ENCODE peak calls at places on chromosomes 4 and X, in four cellular contexts. F is HepG2, C is GM12892, N is GM12878. V is an unnamed sample.

GRCh38 chr4:98728433-98728832 is 70.0 kb upstream of the TSPAN5 start:
- DNase-seq in C (no peak), N (no peak), F (no peak), V (no peak)

GRCh38 chrX:41909068-41909467 is 14.3 kb downstream of the CASK start:
- DNase-seq in F (no peak), C (no peak), N (no peak), V (no peak)

GRCh38 chrX:155026727-155027508 is at the start of gene FUNDC2:
- DNase-seq in F (peak; percentile 87), C (peak; percentile 52), N (peak; percentile 80), V (peak; percentile 56)

GRCh38 chrX:17689971-17690409 is 47.3 kb upstream of the SCML1 start:
- DNase-seq in C (no peak), F (peak; percentile 35), N (peak; percentile 7), V (no peak)

GRCh38 chrX:39096599-39096998 is 295.3 kb downstream of the MID1IP1 start:
- DNase-seq in C (no peak), F (no peak), N (no peak), V (no peak)

GRCh38 chr4:113449407-113449974 is 312.0 kb downstream of the CAMK2D start:
- DNase-seq in F (no peak), N (no peak), C (no peak), V (no peak)

GRCh38 chrX:103101280-103102042 is 8.5 kb upstream of the NXF3 start:
- DNase-seq in F (peak; percentile 39), C (no peak), N (no peak), V (no peak)

GRCh38 chr4:117793786-117794369 is 240.4 kb upstream of the NDST3 start:
- DNase-seq in C (no peak), F (no peak), N (no peak), V (no peak)

GRCh38 chr4:122932763-122933162 is 10.4 kb upstream of the NUDT6 start:
- DNase-seq in F (no peak), C (no peak), N (no peak), V (no peak)

GRCh38 chrX:149825424-149825823 is 43.7 kb downstream of the MAGEA9 start:
- DNase-seq in F (peak; percentile 2), C (no peak), N (no peak), V (no peak)

GRCh38 chr4:57023104-57023503 is 44.4 kb downstream of the POLR2B start:
- DNase-seq in C (no peak), F (no peak), N (no peak), V (no peak)

GRCh38 chrX:13721819-13722527 is 12.4 kb downstream of the TRAPPC2 start:
- DNase-seq in N (no peak), C (no peak), F (no peak), V (no peak)

GRCh38 chr4:122742933-122743829 is 10.7 kb downstream of the BBS12 start:
- DNase-seq in F (no peak), C (no peak), N (no peak), V (no peak)

GRCh38 chr4:163003979-163004378 is 162.7 kb downstream of the NAF1 start:
- DNase-seq in N (no peak), F (peak; percentile 4), C (no peak), V (no peak)

GRCh38 chrX:19647731-19648588 is 132.7 kb upstream of the MAP3K15 start:
- DNase-seq in F (no peak), C (no peak), N (no peak), V (no peak)

GRCh38 chr4:137065306-137065705 is 467.0 kb downstream of the PCDH18 start:
- DNase-seq in C (no peak), N (no peak), F (no peak), V (no peak)

GRCh38 chr4:107988763-107989035 is 990 bp upstream of the HADH start:
- DNase-seq in C (no peak), N (no peak), F (no peak), V (no peak)

GRCh38 chrX:24229967-24230366 is 80.4 kb downstream of the ZFX start:
- DNase-seq in C (no peak), N (no peak), F (no peak), V (no peak)

GRCh38 chrX:23803931-23804381 is 21.0 kb downstream of the SAT1 start:
- DNase-seq in N (no peak), C (no peak), F (peak; percentile 70), V (no peak)

GRCh38 chr4:77595361-77595973 is 10.2 kb upstream of the CXCL13 start:
- DNase-seq in F (no peak), C (no peak), N (no peak), V (no peak)

GRCh38 chr4:22483551-22483981 is 32.3 kb downstream of the ADGRA3 start:
- DNase-seq in C (no peak), N (peak; percentile 38), F (no peak), V (no peak)

GRCh38 chr4:118076958-118077766 is 42.9 kb downstream of the NDST3 start:
- DNase-seq in N (no peak), F (peak; percentile 31), C (no peak), V (no peak)

GRCh38 chr4:11748169-11748872 is 319.6 kb upstream of the HS3ST1 start:
- DNase-seq in C (no peak), F (no peak), N (no peak), V (no peak)

GRCh38 chrX:39777623-39778025 is 320.1 kb downstream of the BCOR start:
- DNase-seq in N (no peak), F (no peak), C (no peak), V (no peak)

GRCh38 chrX:120617996-120618630 is 11.7 kb downstream of the C1GALT1C1 start:
- DNase-seq in N (no peak), F (no peak), C (no peak), V (no peak)

GRCh38 chrX:145817666-145818521 is at the start of gene SLITRK2:
- DNase-seq in C (no peak), N (no peak), F (no peak), V (no peak)

GRCh38 chr4:146063143-146063542 is 112.4 kb upstream of the LSM6 start:
- DNase-seq in F (no peak), N (peak; percentile 51), C (no peak), V (no peak)

GRCh38 chr4:153247116-153247490 is 42.9 kb downstream of the TRIM2 start:
- DNase-seq in N (no peak), C (no peak), F (no peak), V (no peak)

GRCh38 chr4:153248641-153249198 is 44.5 kb downstream of the TRIM2 start:
- DNase-seq in F (no peak), C (no peak), N (no peak), V (no peak)

GRCh38 chr4:153252122-153252521 is 47.9 kb downstream of the TRIM2 start:
- DNase-seq in C (no peak), F (no peak), N (peak; percentile 19), V (no peak)

GRCh38 chr4:153246446-153247115 is 42.3 kb downstream of the TRIM2 start:
- DNase-seq in C (no peak), N (no peak), F (peak; percentile 48), V (no peak)

GRCh38 chr4:153249199-153250154 is 45.2 kb downstream of the TRIM2 start:
- DNase-seq in N (peak; percentile 41), F (peak; percentile 52), C (peak; percentile 92), V (peak; percentile 90)
- TF ChIP-seq POLR2A in N (peak; percentile 17), F (no peak), C (no peak), V (no peak)

DNA sequence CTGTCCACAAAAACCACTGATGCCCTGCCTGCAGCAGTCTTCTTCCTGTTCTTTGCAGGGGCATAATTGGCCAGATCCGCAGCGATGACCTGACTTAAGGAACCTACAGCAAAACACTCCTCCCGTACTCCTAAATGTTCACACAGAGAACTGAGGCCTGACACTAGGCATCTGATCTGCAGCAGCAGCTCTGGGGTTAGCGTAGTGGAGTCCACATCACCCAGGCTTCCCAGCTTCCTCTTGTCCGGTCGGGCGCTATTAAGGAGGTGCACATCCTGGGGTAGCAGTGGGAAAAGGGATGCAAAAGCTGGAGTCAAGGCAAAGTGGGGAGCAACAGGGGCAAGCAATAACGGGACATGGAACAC is 758 bp downstream of the SCFD2 start:
- DNase-seq in C (no peak), F (peak; percentile 11), N (no peak), V (no peak)
- TF ChIP-seq TAF1 in C (no peak), F (no peak), N (no peak), V (no peak)

DNA sequence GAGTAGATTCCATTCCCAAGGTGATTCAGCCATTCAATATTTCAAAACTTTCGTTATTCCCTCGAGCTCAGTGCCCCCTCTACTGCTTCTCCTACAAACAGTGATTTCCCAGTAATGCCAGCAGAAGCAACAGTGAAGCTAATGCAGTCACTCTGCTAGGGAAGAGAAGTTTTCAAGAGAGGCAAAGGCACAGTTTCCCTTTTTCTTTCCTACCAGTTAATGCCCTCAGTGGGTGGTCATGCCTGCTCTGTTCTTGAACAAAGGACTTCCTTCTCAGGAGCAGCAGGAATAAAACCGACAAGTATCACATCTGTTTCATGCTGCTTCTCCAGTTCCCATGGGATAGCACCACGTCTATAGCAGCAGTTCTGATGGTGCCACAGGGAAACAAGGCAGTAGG is 317.2 kb downstream of the TENM3 start:
- DNase-seq in C (no peak), F (no peak), N (no peak), V (no peak)
- TF ChIP-seq POLR2A in C (no peak), F (no peak), N (no peak), V (no peak)

GRCh38 chr4:65535128-65535527 is 135.2 kb downstream of the EPHA5 start:
- DNase-seq in F (no peak), C (no peak), N (no peak), V (no peak)

DNA sequence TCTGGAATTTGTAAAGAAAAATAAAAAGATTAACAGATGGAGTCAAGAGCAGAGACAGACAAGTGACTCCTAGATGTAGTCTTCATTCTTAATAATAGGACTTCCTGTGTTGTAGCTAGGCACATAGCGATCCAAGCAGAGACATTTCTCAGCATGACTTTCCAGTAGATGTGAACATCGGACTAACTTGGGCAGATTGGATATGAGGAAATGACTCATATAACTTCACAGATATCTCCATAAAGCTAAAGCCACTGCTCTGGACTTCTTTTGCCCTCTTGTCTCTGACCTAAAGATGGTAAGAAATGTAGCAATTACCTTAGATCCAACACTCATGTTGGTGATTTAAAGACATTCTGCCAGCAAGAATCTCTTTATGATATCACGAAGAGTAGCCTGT is 131.7 kb downstream of the EPHA5 start:
- DNase-seq in C (no peak), F (no peak), N (no peak), V (no peak)
- TF ChIP-seq TAF1 in C (no peak), F (no peak), N (no peak), V (no peak)

DNA sequence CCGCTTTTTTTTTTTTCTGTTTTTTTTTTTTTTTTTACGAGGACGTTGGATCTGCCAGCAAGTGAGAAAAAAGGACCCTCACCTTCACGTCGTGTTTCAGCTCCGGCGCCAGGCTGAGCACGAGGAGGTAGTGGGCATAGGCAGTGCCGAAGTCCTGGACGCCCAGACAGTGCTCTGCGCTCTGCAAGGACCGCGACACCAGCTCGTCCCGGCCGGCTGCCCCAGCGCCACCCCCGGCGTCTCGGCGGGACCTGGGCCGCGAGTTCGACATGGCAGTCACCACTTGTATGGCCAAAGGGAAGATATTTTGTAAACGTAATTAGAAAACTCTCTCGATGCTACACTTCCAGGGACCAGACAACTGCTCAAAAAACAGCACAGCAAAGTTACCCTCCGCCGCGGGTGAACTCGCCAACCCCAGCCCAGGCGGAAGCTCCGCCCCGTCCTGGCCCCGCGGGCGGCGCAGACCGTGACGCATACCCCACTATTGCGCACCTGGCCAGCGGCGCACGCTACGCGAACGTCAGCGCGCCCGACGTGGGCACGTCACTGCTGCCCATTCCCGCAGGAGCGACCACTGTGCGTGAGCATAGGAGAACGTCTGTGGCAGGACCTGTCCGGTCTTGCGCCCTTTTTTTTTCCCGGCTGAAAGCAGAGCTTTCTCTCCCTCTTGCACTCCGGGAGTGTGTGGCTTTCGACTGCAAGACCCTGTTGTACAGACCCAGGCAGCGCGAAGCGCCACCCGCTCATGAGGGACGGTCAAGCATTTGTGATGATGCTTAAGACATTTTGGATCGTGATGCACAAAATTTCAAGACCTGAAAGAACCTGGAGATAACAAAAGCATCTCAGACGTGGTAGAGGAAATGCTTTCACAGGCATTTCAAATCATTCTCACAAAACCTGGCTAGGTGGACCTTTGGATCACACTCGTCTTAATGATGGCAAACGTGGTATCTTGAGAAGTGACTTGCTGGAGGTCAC is at the start of gene PRMT9:
- DNase-seq in C (peak; percentile 89), F (peak; percentile 81), N (peak; percentile 74), V (peak; percentile 91)
- TF ChIP-seq POLR2A in C (peak; percentile 90), F (peak; percentile 95), N (peak; percentile 95), V (peak; percentile 93)

V was measured in GM12891.